ENCODE peak calls at places on chromosomes 3 and 15, in four cellular contexts. L, P, J and D are unnamed samples. For H3K36me3, the result is how much of the 10 kb centered on the place peaks cover.

GRCh38 chr3:190686011-190686410 is 172.1 kb downstream of the IL1RAP start:
- DNase-seq in L (no peak), P (no peak), J (no peak), D (no peak)

GRCh38 chr3:49813497-49814174 is at the start of gene UBA7:
- DNase-seq in L (no peak), P (peak), J (peak), D (peak)

GRCh38 chr15:25862087-25862468 is 1.0 kb downstream of the ATP10A start:
- DNase-seq in L (no peak), P (no peak), J (no peak), D (no peak)

GRCh38 chr3:126070146-126070545 is 13.8 kb downstream of the SLC41A3 start:
- DNase-seq in L (no peak), P (no peak), J (no peak), D (no peak)

GRCh38 chr15:38212759-38213158 is 39.9 kb upstream of the SPRED1 start:
- DNase-seq in L (no peak), P (no peak), J (no peak), D (no peak)

GRCh38 chr3:69407908-69408307 is 22.0 kb upstream of the FRMD4B start:
- DNase-seq in L (no peak), P (no peak), J (no peak), D (no peak)

GRCh38 chr3:138042043-138042442 is 32.1 kb downstream of the CLDN18 start:
- DNase-seq in L (no peak), P (no peak), J (no peak), D (no peak)

GRCh38 chr3:149688122-149688757 is 30.4 kb upstream of the WWTR1 start:
- DNase-seq in L (no peak), P (no peak), J (no peak), D (no peak)

GRCh38 chr15:33218071-33218491 is 23.6 kb upstream of the FMN1 start:
- DNase-seq in L (no peak), P (no peak), J (no peak), D (no peak)

GRCh38 chr3:151879037-151879436 is 5.6 kb downstream of the SUCNR1 start:
- DNase-seq in L (no peak), P (no peak), J (no peak), D (no peak)

GRCh38 chr3:37731895-37732294 is 129.8 kb upstream of the CTDSPL start:
- DNase-seq in L (no peak), P (no peak), J (no peak), D (no peak)

GRCh38 chr15:31077181-31077580 is 24.3 kb downstream of the TRPM1 start:
- DNase-seq in L (no peak), P (no peak), J (no peak), D (no peak)

GRCh38 chr3:4532535-4533112 is 39.5 kb downstream of the ITPR1 start:
- DNase-seq in L (no peak), P (no peak), J (no peak), D (no peak)

GRCh38 chr3:139774570-139775302 is 97.0 kb upstream of the NMNAT3 start:
- DNase-seq in L (no peak), P (peak), J (peak), D (no peak)

GRCh38 chr15:40354408-40355171 is 3.4 kb upstream of the DISP2 start:
- DNase-seq in L (no peak), P (no peak), J (peak), D (no peak)

GRCh38 chr3:42849017-42849416 is 26.7 kb downstream of the CYP8B1 start:
- DNase-seq in L (no peak), P (no peak), J (no peak), D (no peak)

GRCh38 chr3:81716870-81717509 is 44.5 kb downstream of the GBE1 start:
- DNase-seq in L (no peak), P (no peak), J (no peak), D (no peak)

GRCh38 chr15:51965691-51966090 is 5.9 kb downstream of the LEO1 start:
- DNase-seq in L (no peak), P (no peak), J (no peak), D (no peak)

GRCh38 chr3:126355777-126356372 is 1.3 kb downstream of the KLF15 start:
- DNase-seq in L (no peak), P (peak), J (peak), D (peak)

GRCh38 chr3:557972-558371 is 361.4 kb downstream of the CHL1 start:
- DNase-seq in L (no peak), P (no peak), J (no peak), D (no peak)

GRCh38 chr3:56785499-56785898 is 16.2 kb downstream of the ARHGEF3 start:
- DNase-seq in L (no peak), P (no peak), J (no peak), D (no peak)

GRCh38 chr15:73752817-73753214 is 335 bp downstream of the INSYN1 start:
- DNase-seq in L (no peak), P (peak), J (peak), D (no peak)

GRCh38 chr15:38072007-38072506 is 137.6 kb downstream of the TMCO5A start:
- DNase-seq in L (no peak), P (no peak), J (no peak), D (no peak)

GRCh38 chr3:97235611-97236315 is 421.4 kb downstream of the EPHA6 start:
- DNase-seq in L (no peak), P (no peak), J (no peak), D (no peak)

GRCh38 chr15:67396109-67396508 is 124.8 kb upstream of the C15orf61 start:
- DNase-seq in L (no peak), P (no peak), J (no peak), D (no peak)

GRCh38 chr15:88637841-88638625 is 783 bp upstream of the ISG20 start:
- DNase-seq in L (no peak), P (no peak), J (peak), D (no peak)

GRCh38 chr3:37040231-37040630 is 46.9 kb downstream of the MLH1 start:
- DNase-seq in L (no peak), P (no peak), J (no peak), D (no peak)

GRCh38 chr15:40331026-40331425 is 7.5 kb downstream of the INAFM2 start:
- DNase-seq in L (no peak), P (no peak), J (no peak), D (no peak)

GRCh38 chr3:163924600-163924999 is 1153.7 kb downstream of the SI start:
- DNase-seq in L (no peak), P (no peak), J (no peak), D (no peak)

GRCh38 chr3:126013742-126014141 is 44.8 kb downstream of the ROPN1B start:
- DNase-seq in L (no peak), P (no peak), J (no peak), D (peak)

GRCh38 chr3:45599424-45599886 is 4.9 kb downstream of the LIMD1 start:
- DNase-seq in L (no peak), P (no peak), J (no peak), D (peak)

GRCh38 chr15:69417581-69417980 is 3.4 kb downstream of the KIF23 start:
- DNase-seq in L (no peak), P (no peak), J (no peak), D (no peak)

GRCh38 chr15:69424001-69424400 is 9.9 kb downstream of the KIF23 start:
- DNase-seq in L (no peak), P (no peak), J (no peak), D (no peak)

GRCh38 chr15:69424748-69425413 is 10.7 kb downstream of the KIF23 start:
- DNase-seq in L (no peak), P (no peak), J (no peak), D (no peak)

GRCh38 chr15:69421498-69421897 is 7.3 kb downstream of the KIF23 start:
- DNase-seq in L (no peak), P (no peak), J (no peak), D (no peak)

GRCh38 chr15:69422336-69422895 is 8.3 kb downstream of the KIF23 start:
- DNase-seq in L (no peak), P (no peak), J (no peak), D (no peak)
- H3K36me3 ChIP-seq in L (under half), P (under half), J (under half), D (under half)

GRCh38 chr3:8307545-8308110 is 194.0 kb upstream of the LMCD1 start:
- DNase-seq in L (no peak), P (no peak), J (no peak), D (no peak)
- H3K27ac ChIP-seq in L (no peak), P (no peak), J (no peak), D (no peak)

GRCh38 chr3:119457260-119457659 is 6.2 kb downstream of the TMEM39A start:
- DNase-seq in L (no peak), P (no peak), J (no peak), D (no peak)
- H3K36me3 ChIP-seq in L (half or more), P (under half), J (under half), D (under half)

DNA sequence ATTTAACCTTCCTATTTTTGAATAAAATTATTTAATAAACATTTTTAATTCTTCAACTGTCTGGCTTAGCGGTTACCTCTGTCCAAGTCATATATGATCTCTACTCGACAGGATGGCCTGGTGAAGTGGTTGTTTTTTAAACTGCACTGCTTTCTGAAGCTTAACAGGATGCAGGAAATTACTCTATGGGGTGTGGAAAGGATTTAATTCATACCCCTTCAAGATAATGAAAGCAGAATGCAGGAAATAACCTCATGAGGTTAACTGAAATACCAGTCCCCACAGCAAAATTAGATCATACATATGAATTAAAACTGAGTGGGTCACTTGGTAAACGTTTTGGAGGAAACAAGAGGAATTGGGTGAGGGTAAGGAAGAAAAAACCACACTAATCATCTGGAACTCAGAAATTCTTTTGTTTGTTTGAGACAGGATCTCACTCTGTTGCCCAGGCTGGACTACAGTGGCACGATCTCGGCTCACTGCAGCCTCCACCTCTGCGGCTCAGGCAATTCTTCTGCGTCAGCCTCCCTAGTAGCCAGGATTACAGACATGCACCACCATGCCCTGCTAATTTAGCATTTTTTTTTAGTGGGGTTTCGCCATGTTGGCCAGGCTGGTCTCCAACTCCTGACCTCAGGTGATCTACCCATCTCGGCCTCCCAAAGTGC is 50.1 kb downstream of the LYSMD4 start:
- DNase-seq in L (no peak), P (no peak), J (no peak), D (no peak)
- H3K27ac ChIP-seq in L (peak), P (peak), J (no peak), D (no peak)

GRCh38 chr3:183506674-183507290 is 48.7 kb downstream of the KLHL6 start:
- DNase-seq in L (no peak), P (no peak), J (no peak), D (no peak)
- H3K36me3 ChIP-seq in L (under half), P (under half), J (under half), D (under half)

GRCh38 chr3:140794507-140794906 is 116.6 kb downstream of the TRIM42 start:
- DNase-seq in L (no peak), P (no peak), J (no peak), D (no peak)
- H3K27ac ChIP-seq in L (no peak), P (no peak), J (no peak), D (no peak)

DNA sequence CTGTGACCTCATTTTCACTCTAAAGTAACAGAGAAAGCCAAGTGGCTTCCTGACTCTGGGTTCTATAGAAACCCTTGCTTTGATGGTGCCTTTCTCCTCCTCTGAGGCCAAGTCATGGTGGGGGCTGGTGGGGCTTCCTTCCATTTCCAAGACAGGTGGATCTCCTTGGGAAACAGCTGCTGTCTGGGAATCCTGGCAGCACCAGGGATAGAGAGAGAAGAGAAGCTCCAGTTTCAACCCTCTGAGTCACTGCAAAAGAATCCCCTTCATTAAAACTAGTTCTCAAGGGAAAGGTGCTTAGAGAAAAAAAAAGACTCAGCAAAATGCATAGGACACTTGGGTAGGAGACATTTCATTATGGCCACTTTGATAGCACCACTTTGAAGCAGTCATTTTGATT is 614.4 kb downstream of the FHIT start:
- DNase-seq in L (no peak), P (no peak), J (no peak), D (no peak)
- H3K36me3 ChIP-seq in L (under half), P (under half), J (under half), D (under half)

DNA sequence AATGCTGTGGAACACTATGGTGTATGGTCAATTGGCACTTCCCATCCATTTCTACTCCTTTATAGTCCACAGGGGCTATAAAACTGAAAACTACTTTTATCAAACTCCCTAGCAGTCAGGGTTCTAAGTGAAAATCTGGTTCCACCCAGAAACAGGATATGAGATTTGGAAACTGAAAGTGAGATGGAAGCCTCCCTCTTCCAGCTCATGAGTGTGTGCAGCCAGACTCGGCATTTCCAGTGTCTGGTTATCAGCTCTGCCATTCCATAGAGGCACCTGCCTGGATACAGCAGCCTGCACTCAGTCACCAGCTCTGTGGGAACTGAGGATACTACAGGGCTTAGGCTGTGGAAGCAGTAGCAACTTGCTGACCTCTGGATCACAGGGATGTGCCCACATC is 14.7 kb upstream of the PLA2G4F start:
- DNase-seq in L (no peak), P (no peak), J (no peak), D (no peak)
- H3K27ac ChIP-seq in L (no peak), P (no peak), J (no peak), D (no peak)

DNA sequence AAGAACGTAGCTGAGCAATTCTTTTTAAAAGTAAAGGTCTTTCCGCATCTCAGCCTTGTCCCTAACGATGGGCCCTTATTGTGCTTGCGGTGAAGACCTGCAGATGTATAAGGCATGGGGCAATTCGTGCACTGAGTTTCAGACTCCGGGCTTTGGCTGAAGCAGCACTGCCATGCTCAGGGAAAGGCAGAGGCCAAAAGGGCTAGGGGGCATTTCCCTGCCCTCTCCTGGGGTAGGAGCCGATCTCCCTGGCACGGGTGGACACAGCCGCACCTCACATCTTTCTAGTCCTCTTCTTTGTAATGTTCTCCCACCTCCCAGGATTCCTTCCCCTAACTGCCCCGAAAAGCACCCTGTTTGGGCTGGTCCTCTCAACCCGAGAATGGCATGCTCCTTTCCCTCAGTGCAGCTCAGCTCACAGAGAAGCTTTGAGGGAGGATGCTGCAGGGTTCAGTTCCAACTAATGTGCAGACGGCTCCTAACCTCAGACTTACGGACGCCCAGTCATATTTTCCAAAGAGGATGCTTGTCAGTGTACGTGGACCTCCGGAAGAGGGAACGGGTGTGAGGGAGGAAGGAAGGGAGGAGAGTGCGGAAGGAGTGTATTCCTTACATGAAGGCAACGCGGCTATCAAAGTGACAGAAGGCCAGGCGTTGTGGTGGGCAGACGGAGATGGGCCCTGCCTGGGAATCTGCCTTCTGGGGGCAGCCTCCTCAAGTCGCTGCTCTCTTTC is 61.2 kb downstream of the SYNM start:
- DNase-seq in L (peak), P (no peak), J (no peak), D (no peak)
- H3K36me3 ChIP-seq in L (under half), P (under half), J (under half), D (under half)